ENCODE peak calls at places on chromosomes 11 and 22, in ten cellular contexts. One of them, this sample, is unnamed.

GRCh38 chr11:68868221-68868620 is 26.5 kb upstream of the CPT1A start:
- DNase-seq in endodermal cell: no peak
- DNase-seq in CD4-positive, alpha-beta memory T cell: no peak
- DNase-seq in adipocyte: no peak
- DNase-seq in upper lobe of right lung: peak; percentile 40
- DNase-seq in ovary: no peak
- DNase-seq in lung: no peak
- DNase-seq in fibroblast of lung: no peak
- DNase-seq in effector memory CD4-positive, alpha-beta T cell: no peak
- DNase-seq in upper lobe of left lung: no peak
- DNase-seq in this sample: no peak

GRCh38 chr22:40116496-40117200 is 61.1 kb upstream of the TNRC6B start:
- DNase-seq in ovary: no peak
- DNase-seq in upper lobe of left lung: no peak
- DNase-seq in lung: no peak
- DNase-seq in CD4-positive, alpha-beta memory T cell: peak; percentile 82
- DNase-seq in endodermal cell: no peak
- DNase-seq in adipocyte: no peak
- DNase-seq in fibroblast of lung: no peak
- DNase-seq in effector memory CD4-positive, alpha-beta T cell: peak; percentile 50
- DNase-seq in upper lobe of right lung: no peak
- DNase-seq in this sample: peak; percentile 23

GRCh38 chr11:23405350-23405937 is 545.2 kb upstream of the CCDC179 start:
- DNase-seq in upper lobe of right lung: peak; percentile 53
- DNase-seq in endodermal cell: no peak
- DNase-seq in CD4-positive, alpha-beta memory T cell: no peak
- DNase-seq in effector memory CD4-positive, alpha-beta T cell: no peak
- DNase-seq in ovary: peak; percentile 9
- DNase-seq in fibroblast of lung: no peak
- DNase-seq in adipocyte: no peak
- DNase-seq in lung: no peak
- DNase-seq in upper lobe of left lung: no peak
- DNase-seq in this sample: no peak

GRCh38 chr11:127677813-127678212 is 677.2 kb upstream of the KIRREL3 start:
- DNase-seq in upper lobe of right lung: no peak
- DNase-seq in endodermal cell: no peak
- DNase-seq in effector memory CD4-positive, alpha-beta T cell: no peak
- DNase-seq in upper lobe of left lung: no peak
- DNase-seq in ovary: no peak
- DNase-seq in adipocyte: no peak
- DNase-seq in lung: no peak
- DNase-seq in fibroblast of lung: no peak
- DNase-seq in CD4-positive, alpha-beta memory T cell: no peak
- DNase-seq in this sample: no peak

GRCh38 chr11:7545611-7546010 is 31.8 kb downstream of the PPFIBP2 start:
- DNase-seq in endodermal cell: no peak
- DNase-seq in upper lobe of left lung: no peak
- DNase-seq in fibroblast of lung: no peak
- DNase-seq in CD4-positive, alpha-beta memory T cell: no peak
- DNase-seq in lung: no peak
- DNase-seq in effector memory CD4-positive, alpha-beta T cell: no peak
- DNase-seq in upper lobe of right lung: no peak
- DNase-seq in ovary: no peak
- DNase-seq in adipocyte: no peak
- DNase-seq in this sample: no peak

GRCh38 chr11:109680127-109680526 is 258.1 kb downstream of the C11orf87 start:
- DNase-seq in upper lobe of right lung: no peak
- DNase-seq in upper lobe of left lung: no peak
- DNase-seq in ovary: no peak
- DNase-seq in fibroblast of lung: peak; percentile 62
- DNase-seq in CD4-positive, alpha-beta memory T cell: no peak
- DNase-seq in adipocyte: no peak
- DNase-seq in endodermal cell: no peak
- DNase-seq in effector memory CD4-positive, alpha-beta T cell: no peak
- DNase-seq in lung: no peak
- DNase-seq in this sample: no peak

GRCh38 chr11:116928845-116929244 is 91.4 kb upstream of the APOA1 start:
- DNase-seq in upper lobe of left lung: no peak
- DNase-seq in fibroblast of lung: no peak
- DNase-seq in adipocyte: no peak
- DNase-seq in upper lobe of right lung: no peak
- DNase-seq in lung: no peak
- DNase-seq in effector memory CD4-positive, alpha-beta T cell: no peak
- DNase-seq in ovary: no peak
- DNase-seq in CD4-positive, alpha-beta memory T cell: no peak
- DNase-seq in endodermal cell: no peak
- DNase-seq in this sample: no peak

GRCh38 chr11:81237139-81237538 is 1496.5 kb downstream of the FAM181B start:
- DNase-seq in effector memory CD4-positive, alpha-beta T cell: no peak
- DNase-seq in endodermal cell: no peak
- DNase-seq in CD4-positive, alpha-beta memory T cell: no peak
- DNase-seq in adipocyte: peak; percentile 8
- DNase-seq in upper lobe of right lung: no peak
- DNase-seq in ovary: no peak
- DNase-seq in fibroblast of lung: peak; percentile 11
- DNase-seq in lung: no peak
- DNase-seq in upper lobe of left lung: no peak
- DNase-seq in this sample: no peak

GRCh38 chr11:65501005-65501529 is 2.2 kb downstream of the MALAT1 start:
- DNase-seq in upper lobe of left lung: no peak
- DNase-seq in upper lobe of right lung: no peak
- DNase-seq in effector memory CD4-positive, alpha-beta T cell: no peak
- DNase-seq in fibroblast of lung: no peak
- DNase-seq in ovary: no peak
- DNase-seq in lung: no peak
- DNase-seq in CD4-positive, alpha-beta memory T cell: peak; percentile 3
- DNase-seq in adipocyte: no peak
- DNase-seq in endodermal cell: no peak
- DNase-seq in this sample: no peak

GRCh38 chr22:27097933-27098332 is 440.5 kb downstream of the MIAT start:
- DNase-seq in lung: no peak
- DNase-seq in upper lobe of right lung: no peak
- DNase-seq in endodermal cell: peak; percentile 79
- DNase-seq in ovary: no peak
- DNase-seq in upper lobe of left lung: no peak
- DNase-seq in CD4-positive, alpha-beta memory T cell: no peak
- DNase-seq in effector memory CD4-positive, alpha-beta T cell: no peak
- DNase-seq in adipocyte: no peak
- DNase-seq in fibroblast of lung: peak; percentile 61
- DNase-seq in this sample: no peak

GRCh38 chr11:120167659-120168058 is 29.7 kb upstream of the TRIM29 start:
- DNase-seq in adipocyte: no peak
- DNase-seq in fibroblast of lung: no peak
- DNase-seq in upper lobe of right lung: peak; percentile 31
- DNase-seq in endodermal cell: no peak
- DNase-seq in CD4-positive, alpha-beta memory T cell: no peak
- DNase-seq in ovary: no peak
- DNase-seq in effector memory CD4-positive, alpha-beta T cell: no peak
- DNase-seq in lung: no peak
- DNase-seq in upper lobe of left lung: no peak
- DNase-seq in this sample: no peak

GRCh38 chr22:20131856-20132685 is 467 bp downstream of the ZDHHC8 start:
- DNase-seq in CD4-positive, alpha-beta memory T cell: peak; percentile 21
- DNase-seq in upper lobe of right lung: peak; percentile 86
- DNase-seq in lung: peak; percentile 56
- DNase-seq in adipocyte: peak; percentile 72
- DNase-seq in effector memory CD4-positive, alpha-beta T cell: peak; percentile 15
- DNase-seq in endodermal cell: no peak
- DNase-seq in upper lobe of left lung: peak; percentile 54
- DNase-seq in fibroblast of lung: no peak
- DNase-seq in ovary: peak; percentile 64
- DNase-seq in this sample: no peak

GRCh38 chr22:37254867-37255233 is 10.8 kb upstream of the RAC2 start:
- DNase-seq in upper lobe of left lung: no peak
- DNase-seq in lung: no peak
- DNase-seq in effector memory CD4-positive, alpha-beta T cell: no peak
- DNase-seq in ovary: no peak
- DNase-seq in upper lobe of right lung: no peak
- DNase-seq in fibroblast of lung: peak; percentile 77
- DNase-seq in endodermal cell: no peak
- DNase-seq in CD4-positive, alpha-beta memory T cell: no peak
- DNase-seq in adipocyte: no peak
- DNase-seq in this sample: no peak

GRCh38 chr11:34086554-34087278 is 18.7 kb upstream of the NAT10 start:
- DNase-seq in adipocyte: no peak
- DNase-seq in endodermal cell: no peak
- DNase-seq in upper lobe of left lung: no peak
- DNase-seq in ovary: no peak
- DNase-seq in CD4-positive, alpha-beta memory T cell: peak; percentile 28
- DNase-seq in upper lobe of right lung: no peak
- DNase-seq in fibroblast of lung: peak; percentile 37
- DNase-seq in effector memory CD4-positive, alpha-beta T cell: no peak
- DNase-seq in lung: no peak
- DNase-seq in this sample: no peak

GRCh38 chr22:45425531-45426265 is 12.2 kb downstream of the RIBC2 start:
- DNase-seq in upper lobe of left lung: no peak
- DNase-seq in ovary: no peak
- DNase-seq in CD4-positive, alpha-beta memory T cell: no peak
- DNase-seq in effector memory CD4-positive, alpha-beta T cell: no peak
- DNase-seq in upper lobe of right lung: peak; percentile 54
- DNase-seq in adipocyte: no peak
- DNase-seq in endodermal cell: no peak
- DNase-seq in lung: no peak
- DNase-seq in fibroblast of lung: no peak
- DNase-seq in this sample: no peak

GRCh38 chr11:877565-877964 is 33.0 kb downstream of the CHID1 start:
- DNase-seq in upper lobe of right lung: no peak
- DNase-seq in effector memory CD4-positive, alpha-beta T cell: no peak
- DNase-seq in CD4-positive, alpha-beta memory T cell: no peak
- DNase-seq in ovary: no peak
- DNase-seq in lung: no peak
- DNase-seq in upper lobe of left lung: no peak
- DNase-seq in endodermal cell: peak; percentile 89
- DNase-seq in fibroblast of lung: no peak
- DNase-seq in adipocyte: no peak
- DNase-seq in this sample: no peak

GRCh38 chr22:49622241-49623105 is 205.2 kb downstream of the BRD1 start:
- DNase-seq in endodermal cell: no peak
- DNase-seq in upper lobe of right lung: no peak
- DNase-seq in fibroblast of lung: no peak
- DNase-seq in ovary: no peak
- DNase-seq in CD4-positive, alpha-beta memory T cell: no peak
- DNase-seq in lung: no peak
- DNase-seq in adipocyte: no peak
- DNase-seq in upper lobe of left lung: no peak
- DNase-seq in effector memory CD4-positive, alpha-beta T cell: no peak
- DNase-seq in this sample: no peak
- H3K9me3 ChIP-seq in endodermal cell: no peaks in the 10 kb centered on the region
- H3K9me3 ChIP-seq in upper lobe of right lung: no peaks in the 10 kb centered on the region
- H3K9me3 ChIP-seq in fibroblast of lung: no peaks in the 10 kb centered on the region
- H3K9me3 ChIP-seq in ovary: no peaks in the 10 kb centered on the region
- H3K9me3 ChIP-seq in CD4-positive, alpha-beta memory T cell: no peaks in the 10 kb centered on the region
- H3K9me3 ChIP-seq in lung: no peaks in the 10 kb centered on the region
- H3K9me3 ChIP-seq in adipocyte: no peaks in the 10 kb centered on the region
- H3K9me3 ChIP-seq in upper lobe of left lung: no peaks in the 10 kb centered on the region
- H3K9me3 ChIP-seq in effector memory CD4-positive, alpha-beta T cell: no peaks in the 10 kb centered on the region
- H3K9me3 ChIP-seq in this sample: no peaks in the 10 kb centered on the region

GRCh38 chr11:25766332-25767015 is 565.5 kb upstream of the ANO3 start:
- DNase-seq in lung: no peak
- DNase-seq in ovary: no peak
- DNase-seq in endodermal cell: no peak
- DNase-seq in upper lobe of right lung: no peak
- DNase-seq in adipocyte: peak; percentile 3
- DNase-seq in fibroblast of lung: no peak
- DNase-seq in CD4-positive, alpha-beta memory T cell: no peak
- DNase-seq in upper lobe of left lung: no peak
- DNase-seq in effector memory CD4-positive, alpha-beta T cell: no peak
- DNase-seq in this sample: no peak
- H3K9me3 ChIP-seq in lung: no peaks in the 10 kb centered on the region
- H3K9me3 ChIP-seq in ovary: no peaks in the 10 kb centered on the region
- H3K9me3 ChIP-seq in endodermal cell: peaks cover 11% of the 10 kb centered on the region
- H3K9me3 ChIP-seq in upper lobe of right lung: no peaks in the 10 kb centered on the region
- H3K9me3 ChIP-seq in adipocyte: no peaks in the 10 kb centered on the region
- H3K9me3 ChIP-seq in fibroblast of lung: no peaks in the 10 kb centered on the region
- H3K9me3 ChIP-seq in CD4-positive, alpha-beta memory T cell: peaks cover under 1% of the 10 kb centered on the region
- H3K9me3 ChIP-seq in upper lobe of left lung: no peaks in the 10 kb centered on the region
- H3K9me3 ChIP-seq in effector memory CD4-positive, alpha-beta T cell: no peaks in the 10 kb centered on the region
- H3K9me3 ChIP-seq in this sample: no peaks in the 10 kb centered on the region

DNA sequence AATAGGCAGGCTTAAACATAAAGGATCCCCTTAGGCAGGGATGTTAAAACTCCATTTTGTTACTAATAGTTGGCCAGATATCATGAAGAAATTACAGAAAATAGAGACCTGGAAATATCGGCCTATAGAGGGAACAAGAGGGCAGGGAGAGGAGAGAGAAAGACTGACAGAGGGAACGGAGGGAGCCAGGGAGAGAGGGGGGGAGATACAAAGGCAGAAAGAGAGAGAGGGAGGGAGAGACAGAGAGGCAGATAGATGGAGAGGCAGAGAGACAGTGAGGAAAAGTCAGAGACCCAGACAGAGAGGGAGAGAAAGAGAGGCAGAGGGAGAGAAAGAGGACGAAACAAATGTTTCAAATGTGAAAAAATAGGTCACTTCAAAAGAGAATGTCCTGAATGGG is 53.5 kb downstream of the ZNF280B start:
- DNase-seq in endodermal cell: no peak
- DNase-seq in adipocyte: no peak
- DNase-seq in CD4-positive, alpha-beta memory T cell: no peak
- DNase-seq in upper lobe of left lung: no peak
- DNase-seq in lung: no peak
- DNase-seq in upper lobe of right lung: no peak
- DNase-seq in effector memory CD4-positive, alpha-beta T cell: no peak
- DNase-seq in fibroblast of lung: no peak
- DNase-seq in ovary: no peak
- DNase-seq in this sample: no peak
- H3K9me3 ChIP-seq in endodermal cell: peaks cover 51% of the 10 kb centered on the region
- H3K9me3 ChIP-seq in adipocyte: peaks cover 56% of the 10 kb centered on the region
- H3K9me3 ChIP-seq in CD4-positive, alpha-beta memory T cell: peaks cover 15% of the 10 kb centered on the region
- H3K9me3 ChIP-seq in upper lobe of left lung: peaks cover 4% of the 10 kb centered on the region
- H3K9me3 ChIP-seq in lung: peaks cover 7% of the 10 kb centered on the region
- H3K9me3 ChIP-seq in upper lobe of right lung: peaks cover 16% of the 10 kb centered on the region
- H3K9me3 ChIP-seq in effector memory CD4-positive, alpha-beta T cell: peaks cover 24% of the 10 kb centered on the region
- H3K9me3 ChIP-seq in fibroblast of lung: no peaks in the 10 kb centered on the region
- H3K9me3 ChIP-seq in ovary: peaks cover 5% of the 10 kb centered on the region
- H3K9me3 ChIP-seq in this sample: peaks cover 3% of the 10 kb centered on the region

DNA sequence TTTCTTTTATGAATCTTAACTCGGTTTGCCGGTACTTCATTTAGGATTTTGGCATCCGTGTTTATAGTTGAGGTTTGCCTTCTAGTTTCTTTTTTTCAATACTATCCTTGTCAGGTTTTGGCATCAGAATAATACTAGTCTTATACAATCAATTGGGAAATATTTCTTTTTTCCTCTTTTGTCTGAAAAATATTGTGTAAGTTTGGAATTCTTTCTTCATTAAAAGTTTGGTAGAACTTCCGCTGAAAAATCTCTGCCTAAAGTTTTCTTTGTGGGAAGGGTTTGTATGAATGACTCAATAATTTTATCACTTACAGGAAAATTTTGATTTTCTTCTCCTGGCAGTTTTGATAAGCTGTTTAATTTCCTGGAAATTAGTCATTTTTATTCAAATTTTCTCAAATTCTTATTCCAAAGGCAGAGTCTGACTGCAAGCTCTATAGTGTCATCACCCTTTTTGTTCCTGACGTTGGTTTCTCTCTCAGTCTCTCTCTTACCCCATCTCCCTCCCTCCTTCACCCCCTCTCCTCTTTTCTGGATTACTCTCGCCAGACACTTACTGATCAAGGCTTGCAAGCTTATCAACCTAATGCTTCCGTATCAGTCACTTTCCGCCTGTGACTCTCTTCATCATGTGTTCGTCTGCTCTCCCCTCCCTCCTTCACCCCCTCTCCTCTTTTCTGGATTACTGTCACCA is 555.7 kb downstream of the TBC1D22A start:
- DNase-seq in upper lobe of right lung: no peak
- DNase-seq in effector memory CD4-positive, alpha-beta T cell: no peak
- DNase-seq in lung: no peak
- DNase-seq in upper lobe of left lung: no peak
- DNase-seq in fibroblast of lung: no peak
- DNase-seq in endodermal cell: no peak
- DNase-seq in CD4-positive, alpha-beta memory T cell: no peak
- DNase-seq in adipocyte: no peak
- DNase-seq in ovary: no peak
- DNase-seq in this sample: no peak
- H3K9me3 ChIP-seq in upper lobe of right lung: peaks cover 5% of the 10 kb centered on the region
- H3K9me3 ChIP-seq in effector memory CD4-positive, alpha-beta T cell: no peaks in the 10 kb centered on the region
- H3K9me3 ChIP-seq in lung: peaks cover 9% of the 10 kb centered on the region
- H3K9me3 ChIP-seq in upper lobe of left lung: no peaks in the 10 kb centered on the region
- H3K9me3 ChIP-seq in fibroblast of lung: no peaks in the 10 kb centered on the region
- H3K9me3 ChIP-seq in endodermal cell: peaks cover 77% of the 10 kb centered on the region
- H3K9me3 ChIP-seq in CD4-positive, alpha-beta memory T cell: peaks cover 7% of the 10 kb centered on the region
- H3K9me3 ChIP-seq in adipocyte: peaks cover 30% of the 10 kb centered on the region
- H3K9me3 ChIP-seq in ovary: no peaks in the 10 kb centered on the region
- H3K9me3 ChIP-seq in this sample: peaks cover 5% of the 10 kb centered on the region